ENCODE peak calls at places on chromosomes 2 and 18, in eight cellular contexts. N is psoas muscle, X is adipocyte, Q is H7, H is neural progenitor cell, T is upper lobe of right lung, K is trophoblast cell, W is lower lobe of right lung. U is an unnamed sample. For H3K36me3, the result is how much of the 10 kb centered on the place peaks cover.

GRCh38 chr2:173590278-173590811 is 235.7 kb downstream of the CDCA7 start:
- DNase-seq in N (peak), X (peak), Q (no peak), H (no peak), T (peak), K (peak), W (peak), U (no peak)

GRCh38 chr18:6885992-6886823 is 156.7 kb downstream of the ARHGAP28 start:
- DNase-seq in N (no peak), X (peak), Q (peak), H (peak), T (no peak), K (peak), W (no peak), U (no peak)

GRCh38 chr2:9392895-9393757 is 30.2 kb downstream of the ITGB1BP1 start:
- DNase-seq in N (peak), X (no peak), Q (peak), H (peak), T (no peak), K (no peak), W (no peak), U (peak)

GRCh38 chr18:58177886-58178470 is 134.0 kb downstream of the NEDD4L start:
- DNase-seq in N (no peak), X (peak), Q (no peak), H (no peak), T (no peak), K (no peak), W (no peak), U (no peak)

GRCh38 chr2:100780203-100781008 is 39.5 kb upstream of the NPAS2 start:
- DNase-seq in N (no peak), X (no peak), Q (no peak), H (no peak), T (no peak), K (peak), W (no peak), U (peak)

GRCh38 chr18:79927597-79928562 is 23.6 kb downstream of the SLC66A2 start:
- DNase-seq in N (peak), X (no peak), Q (no peak), H (peak), T (peak), K (no peak), W (peak), U (no peak)

GRCh38 chr2:2527162-2527561 is 196.1 kb upstream of the MYT1L start:
- DNase-seq in N (no peak), X (no peak), Q (no peak), H (no peak), T (no peak), K (peak), W (no peak), U (no peak)

GRCh38 chr2:43399515-43400245 is 173.3 kb upstream of the ZFP36L2 start:
- DNase-seq in N (no peak), X (peak), Q (no peak), H (no peak), T (no peak), K (peak), W (no peak), U (no peak)

GRCh38 chr2:177296047-177296446 is 31.5 kb upstream of the NFE2L2 start:
- DNase-seq in N (no peak), X (peak), Q (no peak), H (no peak), T (no peak), K (peak), W (no peak), U (no peak)

GRCh38 chr2:237314198-237314597 is 99.8 kb downstream of the COL6A3 start:
- DNase-seq in N (no peak), X (no peak), Q (no peak), H (no peak), T (no peak), K (no peak), W (no peak), U (no peak)

GRCh38 chr18:13003466-13003896 is 12.3 kb downstream of the CEP192 start:
- DNase-seq in N (no peak), X (peak), Q (peak), H (peak), T (no peak), K (peak), W (no peak), U (peak)

GRCh38 chr2:172578860-172579512 is 23.1 kb downstream of the PDK1 start:
- DNase-seq in N (no peak), X (no peak), Q (no peak), H (no peak), T (no peak), K (no peak), W (no peak), U (no peak)

GRCh38 chr2:178514664-178515063 is 34.4 kb downstream of the PLEKHA3 start:
- DNase-seq in N (no peak), X (no peak), Q (no peak), H (no peak), T (no peak), K (no peak), W (no peak), U (no peak)

GRCh38 chr2:235066895-235067294 is 115.1 kb downstream of the SH3BP4 start:
- DNase-seq in N (no peak), X (no peak), Q (peak), H (peak), T (no peak), K (no peak), W (no peak), U (no peak)

GRCh38 chr2:86014493-86014892 is 91.2 kb downstream of the POLR1A start:
- DNase-seq in N (no peak), X (no peak), Q (no peak), H (no peak), T (no peak), K (no peak), W (no peak), U (no peak)

GRCh38 chr18:46411862-46412690 is 244.9 kb downstream of the LOXHD1 start:
- DNase-seq in N (peak), X (peak), Q (no peak), H (no peak), T (no peak), K (no peak), W (no peak), U (no peak)

GRCh38 chr18:78429127-78430108 is 550.2 kb upstream of the SALL3 start:
- DNase-seq in N (no peak), X (no peak), Q (peak), H (no peak), T (no peak), K (no peak), W (no peak), U (no peak)

GRCh38 chr2:180662555-180662954 is 317.9 kb upstream of the UBE2E3 start:
- DNase-seq in N (no peak), X (no peak), Q (no peak), H (no peak), T (no peak), K (no peak), W (no peak), U (no peak)

GRCh38 chr2:128771401-128771800 is 452.7 kb upstream of the HS6ST1 start:
- DNase-seq in N (no peak), X (no peak), Q (no peak), H (no peak), T (no peak), K (no peak), W (no peak), U (no peak)
- H3K36me3 ChIP-seq in N (under half), X (under half), Q (under half), H (under half), T (under half), K (under half), W (under half), U (under half)

GRCh38 chr2:121469361-121469760 is 61.3 kb upstream of the RNU4ATAC start:
- DNase-seq in N (no peak), X (no peak), Q (no peak), H (no peak), T (no peak), K (peak), W (no peak), U (no peak)

GRCh38 chr2:121470917-121471316 is 59.8 kb upstream of the RNU4ATAC start:
- DNase-seq in N (no peak), X (no peak), Q (no peak), H (no peak), T (no peak), K (peak), W (no peak), U (no peak)

GRCh38 chr2:121473502-121473901 is 57.2 kb upstream of the RNU4ATAC start:
- DNase-seq in N (no peak), X (no peak), Q (no peak), H (no peak), T (no peak), K (no peak), W (no peak), U (no peak)

GRCh38 chr2:121472465-121472993 is 58.2 kb upstream of the RNU4ATAC start:
- DNase-seq in N (no peak), X (no peak), Q (no peak), H (no peak), T (no peak), K (no peak), W (no peak), U (no peak)

DNA sequence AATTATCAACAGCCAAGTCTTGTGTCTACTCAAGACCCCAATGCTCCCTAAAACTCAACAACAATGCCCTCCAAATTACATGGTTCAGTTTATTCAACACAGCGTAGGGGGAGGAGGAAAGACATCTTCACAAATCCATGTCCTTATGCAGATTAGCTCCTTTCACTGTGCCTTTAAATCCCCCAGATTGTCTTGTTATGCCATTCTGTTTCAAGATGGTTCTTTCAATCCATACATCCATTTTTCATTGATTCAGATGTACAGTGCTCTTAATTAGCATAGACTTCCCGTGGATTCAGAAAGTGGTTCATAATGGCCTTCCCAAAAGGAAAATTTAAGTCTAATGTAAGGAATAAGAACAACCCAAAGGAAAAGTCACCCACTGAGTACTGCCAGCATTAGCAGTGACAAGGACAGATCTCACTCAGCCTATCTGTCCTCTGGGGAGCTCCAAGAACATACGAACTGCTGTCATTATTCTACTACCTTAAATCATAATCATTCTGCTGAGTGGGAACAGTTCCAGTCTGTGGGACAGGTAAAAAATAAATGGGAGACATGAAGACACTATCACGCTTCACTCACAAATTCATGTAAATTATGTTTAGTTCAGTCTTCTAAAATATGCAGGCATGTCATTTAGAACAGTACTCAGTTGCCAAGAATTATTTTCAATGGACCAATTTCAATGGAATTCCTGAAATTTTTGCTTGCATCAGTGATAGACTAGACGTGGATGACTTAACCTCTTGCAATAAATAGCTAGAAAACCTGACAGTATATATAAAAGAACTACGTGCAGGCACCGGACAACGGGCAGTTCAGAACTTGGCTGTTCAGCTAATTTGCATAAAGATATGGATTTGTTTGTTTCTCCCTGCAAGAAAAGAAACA is 58.9 kb upstream of the RNU4ATAC start:
- DNase-seq in N (no peak), X (peak), Q (no peak), H (no peak), T (no peak), K (peak), W (no peak), U (peak)
- H3K36me3 ChIP-seq in N (under half), X (under half), Q (under half), H (under half), T (under half), K (under half), W (under half), U (under half)

GRCh38 chr18:63344918-63345317 is 22.1 kb downstream of the KDSR start:
- DNase-seq in N (no peak), X (no peak), Q (no peak), H (no peak), T (no peak), K (no peak), W (no peak), U (no peak)

GRCh38 chr18:63342206-63342605 is 22.6 kb upstream of the BCL2 start:
- DNase-seq in N (no peak), X (peak), Q (peak), H (peak), T (no peak), K (peak), W (no peak), U (peak)

GRCh38 chr18:63344263-63344662 is 22.7 kb downstream of the KDSR start:
- DNase-seq in N (no peak), X (no peak), Q (no peak), H (no peak), T (no peak), K (no peak), W (no peak), U (no peak)

GRCh38 chr18:63336366-63337099 is 17.0 kb upstream of the BCL2 start:
- DNase-seq in N (no peak), X (peak), Q (no peak), H (no peak), T (no peak), K (peak), W (no peak), U (peak)

DNA sequence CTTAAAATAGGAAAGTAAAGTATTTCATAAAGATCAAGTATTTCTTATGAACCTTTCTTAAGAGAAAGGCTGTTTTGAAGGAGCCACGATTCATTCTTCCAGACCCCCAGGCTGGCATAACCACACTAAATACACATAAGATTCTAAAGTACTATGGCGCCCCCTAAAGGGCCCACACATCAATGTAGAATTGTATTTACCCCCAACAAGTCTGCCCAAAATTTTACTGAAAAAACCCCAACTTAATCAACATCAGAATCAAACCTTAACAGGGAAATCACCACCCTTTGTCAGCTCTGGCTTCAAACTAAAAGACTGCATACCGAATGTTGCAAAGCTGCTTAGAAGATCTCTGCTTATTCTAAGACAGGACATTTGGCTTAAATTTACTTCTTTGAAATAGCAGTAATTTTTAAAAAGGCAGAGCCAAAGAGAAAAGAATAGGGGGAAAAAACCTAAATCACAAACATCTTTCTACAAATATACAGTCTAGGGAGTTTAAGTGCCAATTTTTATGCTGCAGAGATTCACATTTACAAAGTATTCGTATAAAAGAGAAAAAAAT is 20.4 kb upstream of the BCL2 start:
- DNase-seq in N (no peak), X (peak), Q (peak), H (peak), T (no peak), K (peak), W (no peak), U (no peak)
- H3K36me3 ChIP-seq in N (under half), X (half or more), Q (under half), H (under half), T (half or more), K (under half), W (half or more), U (under half)

GRCh38 chr2:61263848-61264247 is 101.9 kb downstream of the C2orf74 start:
- DNase-seq in N (no peak), X (no peak), Q (no peak), H (no peak), T (no peak), K (no peak), W (no peak), U (no peak)

GRCh38 chr2:61272421-61273070 is 110.6 kb downstream of the C2orf74 start:
- DNase-seq in N (no peak), X (peak), Q (no peak), H (no peak), T (no peak), K (no peak), W (no peak), U (no peak)

GRCh38 chr2:61268249-61268648 is 106.3 kb downstream of the C2orf74 start:
- DNase-seq in N (no peak), X (no peak), Q (no peak), H (no peak), T (no peak), K (no peak), W (no peak), U (no peak)

GRCh38 chr2:61262699-61263098 is 100.7 kb downstream of the C2orf74 start:
- DNase-seq in N (no peak), X (no peak), Q (no peak), H (no peak), T (no peak), K (peak), W (no peak), U (no peak)

DNA sequence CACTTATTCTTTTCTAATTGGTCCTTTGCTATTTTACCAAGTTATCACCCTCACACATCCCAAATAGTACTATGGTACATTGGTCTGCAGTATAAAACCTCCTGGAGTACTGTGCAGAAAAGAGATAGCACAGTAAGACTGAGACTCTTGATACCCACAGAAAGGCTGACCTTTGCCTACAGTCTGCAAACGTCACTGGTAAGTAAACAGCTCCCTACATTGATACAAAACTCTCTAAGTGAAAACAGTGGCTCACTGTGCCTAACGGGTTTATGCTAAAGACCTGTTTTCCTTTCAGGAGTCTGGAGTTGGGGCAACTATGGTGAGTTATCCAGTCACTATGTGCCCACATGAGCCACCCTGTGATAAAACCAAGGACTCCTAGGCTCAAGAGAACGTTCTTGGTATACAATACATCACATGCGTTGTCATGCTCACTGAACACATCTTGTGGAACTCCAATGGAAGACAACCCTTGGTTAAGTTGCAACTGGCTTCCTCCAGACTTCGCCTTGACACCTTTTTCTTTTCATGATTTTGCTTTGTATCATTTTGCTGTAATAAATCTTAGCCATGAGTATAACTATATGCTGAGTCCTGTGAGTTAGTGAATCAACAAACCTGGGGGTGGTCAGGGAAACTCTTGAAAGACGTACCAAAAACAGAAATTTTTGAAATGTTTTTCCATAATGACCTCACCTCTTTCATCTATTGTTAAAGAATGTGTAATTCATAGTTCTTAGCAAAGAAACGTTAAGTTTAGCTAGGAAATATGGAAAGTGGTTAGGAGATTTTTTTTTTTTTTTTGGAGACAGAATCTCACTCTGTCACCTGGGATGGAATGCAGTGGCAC is 104.9 kb downstream of the C2orf74 start:
- DNase-seq in N (no peak), X (no peak), Q (no peak), H (no peak), T (no peak), K (peak), W (no peak), U (no peak)
- H3K36me3 ChIP-seq in N (under half), X (half or more), Q (under half), H (under half), T (under half), K (under half), W (half or more), U (under half)

GRCh38 chr18:76376225-76376624 is 118.8 kb downstream of the ZNF516 start:
- DNase-seq in N (no peak), X (no peak), Q (no peak), H (no peak), T (no peak), K (no peak), W (no peak), U (no peak)
- H3K36me3 ChIP-seq in N (under half), X (under half), Q (under half), H (under half), T (under half), K (under half), W (under half), U (under half)

GRCh38 chr2:191285252-191285651 is 40.0 kb downstream of the MYO1B start:
- DNase-seq in N (no peak), X (no peak), Q (no peak), H (no peak), T (no peak), K (no peak), W (no peak), U (no peak)

GRCh38 chr2:191274404-191274803 is 29.2 kb downstream of the MYO1B start:
- DNase-seq in N (no peak), X (no peak), Q (no peak), H (no peak), T (no peak), K (no peak), W (no peak), U (no peak)

GRCh38 chr2:191280834-191281756 is 35.9 kb downstream of the MYO1B start:
- DNase-seq in N (no peak), X (no peak), Q (no peak), H (no peak), T (no peak), K (no peak), W (no peak), U (no peak)

GRCh38 chr2:191276792-191277465 is 31.7 kb downstream of the MYO1B start:
- DNase-seq in N (no peak), X (no peak), Q (no peak), H (no peak), T (no peak), K (peak), W (no peak), U (no peak)

DNA sequence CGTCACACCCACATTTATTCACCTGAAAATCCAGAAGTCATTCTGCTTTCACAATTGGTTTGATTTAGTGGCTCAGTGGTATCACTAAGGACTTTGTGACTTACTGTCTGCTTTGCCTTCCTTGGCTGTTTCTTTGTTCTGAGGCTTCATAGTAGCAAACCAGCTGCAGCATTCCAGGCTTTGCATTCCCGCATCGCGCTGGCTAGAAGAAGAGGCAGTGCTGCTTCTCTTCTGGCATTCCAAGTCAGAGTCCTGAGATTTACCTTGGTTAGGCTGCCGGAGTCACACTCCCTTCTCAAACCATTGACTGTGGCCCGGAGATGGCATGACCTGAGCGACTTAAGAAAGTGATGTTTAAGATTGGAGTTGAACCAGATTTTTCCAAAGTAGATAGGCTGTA is 35.1 kb downstream of the MYO1B start:
- DNase-seq in N (no peak), X (no peak), Q (peak), H (peak), T (no peak), K (peak), W (no peak), U (no peak)
- H3K36me3 ChIP-seq in N (under half), X (half or more), Q (under half), H (under half), T (under half), K (under half), W (under half), U (under half)

DNA sequence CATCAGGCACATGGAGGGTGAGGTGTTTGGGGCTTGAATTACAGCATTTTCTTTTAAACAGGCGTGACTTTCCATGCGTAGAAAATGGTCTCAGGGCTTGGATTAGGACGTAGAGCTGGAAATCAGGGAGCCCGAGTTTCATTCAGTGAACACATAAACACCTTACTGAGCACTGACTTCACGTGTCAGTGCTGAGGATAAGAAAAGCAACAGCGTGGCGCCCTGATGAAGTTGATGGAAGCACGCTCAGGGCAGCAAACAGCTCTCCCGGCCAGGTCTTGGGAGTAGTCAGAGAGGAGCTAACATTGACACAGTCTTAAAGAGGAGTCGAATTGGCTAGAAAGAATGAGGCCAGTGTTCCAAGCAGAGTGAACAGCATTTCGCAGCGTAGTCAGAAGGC is 110.7 kb downstream of the LYPD1 start:
- DNase-seq in N (no peak), X (no peak), Q (no peak), H (no peak), T (no peak), K (no peak), W (no peak), U (no peak)
- H3K36me3 ChIP-seq in N (under half), X (under half), Q (under half), H (under half), T (under half), K (under half), W (under half), U (under half)